ENCODE peak calls at places on chromosomes 12 and 14, in six cellular contexts. One of them, this sample, is unnamed.

GRCh38 chr12:31362759-31363415 is 36.9 kb upstream of the SINHCAF start:
- DNase-seq in astrocyte of the spinal cord: no peak
- DNase-seq in activated CD8-positive, alpha-beta T cell treated with anti-CD3 and anti-CD28 coated beads for 36 hours: peak
- DNase-seq in omental fat pad: no peak
- DNase-seq in BE2C: no peak
- DNase-seq in endothelial cell: no peak
- DNase-seq in this sample: peak

GRCh38 chr14:95442016-95442632 is 74.3 kb downstream of the SYNE3 start:
- DNase-seq in astrocyte of the spinal cord: no peak
- DNase-seq in activated CD8-positive, alpha-beta T cell treated with anti-CD3 and anti-CD28 coated beads for 36 hours: no peak
- DNase-seq in omental fat pad: no peak
- DNase-seq in BE2C: no peak
- DNase-seq in endothelial cell: no peak
- DNase-seq in this sample: no peak

GRCh38 chr12:117090816-117091711 is 8.2 kb downstream of the TESC start:
- DNase-seq in astrocyte of the spinal cord: no peak
- DNase-seq in activated CD8-positive, alpha-beta T cell treated with anti-CD3 and anti-CD28 coated beads for 36 hours: no peak
- DNase-seq in omental fat pad: no peak
- DNase-seq in BE2C: no peak
- DNase-seq in endothelial cell: no peak
- DNase-seq in this sample: no peak

GRCh38 chr14:61573748-61574513 is 121.4 kb upstream of the HIF1A start:
- DNase-seq in astrocyte of the spinal cord: peak
- DNase-seq in activated CD8-positive, alpha-beta T cell treated with anti-CD3 and anti-CD28 coated beads for 36 hours: no peak
- DNase-seq in omental fat pad: no peak
- DNase-seq in BE2C: no peak
- DNase-seq in endothelial cell: no peak
- DNase-seq in this sample: no peak

GRCh38 chr12:42679402-42679801 is 89.9 kb upstream of the PRICKLE1 start:
- DNase-seq in astrocyte of the spinal cord: peak
- DNase-seq in activated CD8-positive, alpha-beta T cell treated with anti-CD3 and anti-CD28 coated beads for 36 hours: no peak
- DNase-seq in omental fat pad: no peak
- DNase-seq in BE2C: no peak
- DNase-seq in endothelial cell: no peak
- DNase-seq in this sample: no peak

GRCh38 chr14:94349276-94349675 is 26.1 kb upstream of the SERPINA6 start:
- DNase-seq in astrocyte of the spinal cord: no peak
- DNase-seq in activated CD8-positive, alpha-beta T cell treated with anti-CD3 and anti-CD28 coated beads for 36 hours: no peak
- DNase-seq in omental fat pad: no peak
- DNase-seq in BE2C: no peak
- DNase-seq in endothelial cell: no peak
- DNase-seq in this sample: no peak

GRCh38 chr12:131087991-131088700 is 134.4 kb downstream of the ADGRD1 start:
- DNase-seq in astrocyte of the spinal cord: no peak
- DNase-seq in activated CD8-positive, alpha-beta T cell treated with anti-CD3 and anti-CD28 coated beads for 36 hours: no peak
- DNase-seq in omental fat pad: no peak
- DNase-seq in BE2C: peak
- DNase-seq in endothelial cell: no peak
- DNase-seq in this sample: no peak

GRCh38 chr12:31353730-31354708 is 28.1 kb upstream of the SINHCAF start:
- DNase-seq in astrocyte of the spinal cord: peak
- DNase-seq in activated CD8-positive, alpha-beta T cell treated with anti-CD3 and anti-CD28 coated beads for 36 hours: no peak
- DNase-seq in omental fat pad: no peak
- DNase-seq in BE2C: no peak
- DNase-seq in endothelial cell: no peak
- DNase-seq in this sample: no peak

GRCh38 chr12:103868215-103868614 is 27.2 kb upstream of the NT5DC3 start:
- DNase-seq in astrocyte of the spinal cord: peak
- DNase-seq in activated CD8-positive, alpha-beta T cell treated with anti-CD3 and anti-CD28 coated beads for 36 hours: no peak
- DNase-seq in omental fat pad: no peak
- DNase-seq in BE2C: no peak
- DNase-seq in endothelial cell: no peak
- DNase-seq in this sample: no peak

GRCh38 chr12:49627752-49628360 is 4.5 kb downstream of the PRPF40B start:
- DNase-seq in astrocyte of the spinal cord: peak
- DNase-seq in activated CD8-positive, alpha-beta T cell treated with anti-CD3 and anti-CD28 coated beads for 36 hours: no peak
- DNase-seq in omental fat pad: no peak
- DNase-seq in BE2C: no peak
- DNase-seq in endothelial cell: no peak
- DNase-seq in this sample: no peak

GRCh38 chr12:104063712-104064030 is 660 bp upstream of the HCFC2 start:
- DNase-seq in astrocyte of the spinal cord: peak
- DNase-seq in activated CD8-positive, alpha-beta T cell treated with anti-CD3 and anti-CD28 coated beads for 36 hours: peak
- DNase-seq in omental fat pad: no peak
- DNase-seq in BE2C: no peak
- DNase-seq in endothelial cell: peak
- DNase-seq in this sample: no peak

GRCh38 chr12:24408305-24408704 is 458.8 kb upstream of the SOX5 start:
- DNase-seq in astrocyte of the spinal cord: no peak
- DNase-seq in activated CD8-positive, alpha-beta T cell treated with anti-CD3 and anti-CD28 coated beads for 36 hours: peak
- DNase-seq in omental fat pad: no peak
- DNase-seq in BE2C: no peak
- DNase-seq in endothelial cell: no peak
- DNase-seq in this sample: no peak

GRCh38 chr14:68939893-68940613 is 39.0 kb downstream of the ACTN1 start:
- DNase-seq in astrocyte of the spinal cord: peak
- DNase-seq in activated CD8-positive, alpha-beta T cell treated with anti-CD3 and anti-CD28 coated beads for 36 hours: peak
- DNase-seq in omental fat pad: no peak
- DNase-seq in BE2C: peak
- DNase-seq in endothelial cell: no peak
- DNase-seq in this sample: no peak

GRCh38 chr12:23230899-23231298 is 605.9 kb downstream of the ETNK1 start:
- DNase-seq in astrocyte of the spinal cord: no peak
- DNase-seq in activated CD8-positive, alpha-beta T cell treated with anti-CD3 and anti-CD28 coated beads for 36 hours: no peak
- DNase-seq in omental fat pad: no peak
- DNase-seq in BE2C: no peak
- DNase-seq in endothelial cell: no peak
- DNase-seq in this sample: no peak

GRCh38 chr12:27272375-27273028 is 28.4 kb downstream of the STK38L start:
- DNase-seq in astrocyte of the spinal cord: no peak
- DNase-seq in activated CD8-positive, alpha-beta T cell treated with anti-CD3 and anti-CD28 coated beads for 36 hours: no peak
- DNase-seq in omental fat pad: no peak
- DNase-seq in BE2C: no peak
- DNase-seq in endothelial cell: no peak
- DNase-seq in this sample: no peak

GRCh38 chr12:113238309-113238708 is 17.0 kb downstream of the TPCN1 start:
- DNase-seq in astrocyte of the spinal cord: no peak
- DNase-seq in activated CD8-positive, alpha-beta T cell treated with anti-CD3 and anti-CD28 coated beads for 36 hours: no peak
- DNase-seq in omental fat pad: no peak
- DNase-seq in BE2C: no peak
- DNase-seq in endothelial cell: no peak
- DNase-seq in this sample: no peak

GRCh38 chr12:108157856-108158255 is 28.8 kb downstream of the WSCD2 start:
- DNase-seq in astrocyte of the spinal cord: no peak
- DNase-seq in activated CD8-positive, alpha-beta T cell treated with anti-CD3 and anti-CD28 coated beads for 36 hours: no peak
- DNase-seq in omental fat pad: no peak
- DNase-seq in BE2C: no peak
- DNase-seq in endothelial cell: no peak
- DNase-seq in this sample: no peak

GRCh38 chr12:53113951-53114350 is 10.7 kb downstream of the SOAT2 start:
- DNase-seq in astrocyte of the spinal cord: no peak
- DNase-seq in activated CD8-positive, alpha-beta T cell treated with anti-CD3 and anti-CD28 coated beads for 36 hours: no peak
- DNase-seq in omental fat pad: no peak
- DNase-seq in BE2C: no peak
- DNase-seq in endothelial cell: no peak
- DNase-seq in this sample: no peak

GRCh38 chr12:69027411-69027811 is 94.4 kb upstream of the CPM start:
- DNase-seq in astrocyte of the spinal cord: peak
- DNase-seq in activated CD8-positive, alpha-beta T cell treated with anti-CD3 and anti-CD28 coated beads for 36 hours: no peak
- DNase-seq in omental fat pad: no peak
- DNase-seq in BE2C: no peak
- DNase-seq in endothelial cell: no peak
- DNase-seq in this sample: no peak

GRCh38 chr14:103105580-103106168 is 11.1 kb downstream of the EXOC3L4 start:
- DNase-seq in astrocyte of the spinal cord: no peak
- DNase-seq in activated CD8-positive, alpha-beta T cell treated with anti-CD3 and anti-CD28 coated beads for 36 hours: peak
- DNase-seq in omental fat pad: no peak
- DNase-seq in BE2C: no peak
- DNase-seq in endothelial cell: no peak
- DNase-seq in this sample: peak
- TF ChIP-seq CTCF in astrocyte of the spinal cord: no peak
- TF ChIP-seq CTCF in activated CD8-positive, alpha-beta T cell treated with anti-CD3 and anti-CD28 coated beads for 36 hours: no peak
- TF ChIP-seq CTCF in omental fat pad: no peak
- TF ChIP-seq CTCF in BE2C: peak
- TF ChIP-seq CTCF in endothelial cell: no peak
- TF ChIP-seq CTCF in this sample: peak

GRCh38 chr14:58881433-58881832 is 243.7 kb downstream of the DACT1 start:
- DNase-seq in astrocyte of the spinal cord: no peak
- DNase-seq in activated CD8-positive, alpha-beta T cell treated with anti-CD3 and anti-CD28 coated beads for 36 hours: no peak
- DNase-seq in omental fat pad: no peak
- DNase-seq in BE2C: no peak
- DNase-seq in endothelial cell: no peak
- DNase-seq in this sample: no peak

GRCh38 chr14:58878740-58879139 is 241.0 kb downstream of the DACT1 start:
- DNase-seq in astrocyte of the spinal cord: no peak
- DNase-seq in activated CD8-positive, alpha-beta T cell treated with anti-CD3 and anti-CD28 coated beads for 36 hours: no peak
- DNase-seq in omental fat pad: no peak
- DNase-seq in BE2C: no peak
- DNase-seq in endothelial cell: no peak
- DNase-seq in this sample: no peak

GRCh38 chr14:58882577-58883018 is 244.8 kb downstream of the DACT1 start:
- DNase-seq in astrocyte of the spinal cord: peak
- DNase-seq in activated CD8-positive, alpha-beta T cell treated with anti-CD3 and anti-CD28 coated beads for 36 hours: no peak
- DNase-seq in omental fat pad: no peak
- DNase-seq in BE2C: peak
- DNase-seq in endothelial cell: no peak
- DNase-seq in this sample: no peak

GRCh38 chr14:58887931-58888330 is 250.2 kb downstream of the DACT1 start:
- DNase-seq in astrocyte of the spinal cord: no peak
- DNase-seq in activated CD8-positive, alpha-beta T cell treated with anti-CD3 and anti-CD28 coated beads for 36 hours: no peak
- DNase-seq in omental fat pad: no peak
- DNase-seq in BE2C: no peak
- DNase-seq in endothelial cell: no peak
- DNase-seq in this sample: no peak

DNA sequence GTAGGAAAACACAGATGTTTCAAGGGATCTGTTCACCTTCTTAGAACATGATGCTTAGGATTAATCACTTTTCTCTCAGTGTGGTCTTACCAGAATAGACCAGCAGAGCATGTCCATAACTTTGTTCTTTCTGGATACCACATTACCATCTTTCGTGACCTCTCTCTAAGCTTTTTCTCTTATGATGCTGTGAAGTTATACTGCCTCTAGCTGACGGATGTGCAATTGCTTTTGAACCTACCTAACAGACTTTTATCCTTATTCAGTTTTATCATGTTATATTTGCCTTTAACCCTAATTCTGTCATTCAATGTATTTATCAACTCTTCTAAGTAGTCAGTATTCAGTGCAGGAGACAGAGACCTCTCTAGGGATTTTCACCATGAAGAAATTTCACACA is 246.7 kb downstream of the DACT1 start:
- DNase-seq in astrocyte of the spinal cord: no peak
- DNase-seq in activated CD8-positive, alpha-beta T cell treated with anti-CD3 and anti-CD28 coated beads for 36 hours: no peak
- DNase-seq in omental fat pad: no peak
- DNase-seq in BE2C: no peak
- DNase-seq in endothelial cell: no peak
- DNase-seq in this sample: no peak
- TF ChIP-seq CTCF in astrocyte of the spinal cord: no peak
- TF ChIP-seq CTCF in activated CD8-positive, alpha-beta T cell treated with anti-CD3 and anti-CD28 coated beads for 36 hours: no peak
- TF ChIP-seq CTCF in omental fat pad: no peak
- TF ChIP-seq CTCF in BE2C: peak
- TF ChIP-seq CTCF in endothelial cell: peak
- TF ChIP-seq CTCF in this sample: peak

GRCh38 chr14:46661728-46662127 is 10.1 kb upstream of the RPL10L start:
- DNase-seq in astrocyte of the spinal cord: no peak
- DNase-seq in activated CD8-positive, alpha-beta T cell treated with anti-CD3 and anti-CD28 coated beads for 36 hours: no peak
- DNase-seq in omental fat pad: no peak
- DNase-seq in BE2C: peak
- DNase-seq in endothelial cell: no peak
- DNase-seq in this sample: no peak
- TF ChIP-seq CTCF in astrocyte of the spinal cord: peak
- TF ChIP-seq CTCF in activated CD8-positive, alpha-beta T cell treated with anti-CD3 and anti-CD28 coated beads for 36 hours: no peak
- TF ChIP-seq CTCF in omental fat pad: no peak
- TF ChIP-seq CTCF in BE2C: peak
- TF ChIP-seq CTCF in endothelial cell: peak
- TF ChIP-seq CTCF in this sample: peak

GRCh38 chr14:39581474-39581873 is 149.2 kb upstream of the FBXO33 start:
- DNase-seq in astrocyte of the spinal cord: peak
- DNase-seq in activated CD8-positive, alpha-beta T cell treated with anti-CD3 and anti-CD28 coated beads for 36 hours: no peak
- DNase-seq in omental fat pad: no peak
- DNase-seq in BE2C: no peak
- DNase-seq in endothelial cell: no peak
- DNase-seq in this sample: no peak
- TF ChIP-seq CTCF in astrocyte of the spinal cord: peak
- TF ChIP-seq CTCF in activated CD8-positive, alpha-beta T cell treated with anti-CD3 and anti-CD28 coated beads for 36 hours: peak
- TF ChIP-seq CTCF in omental fat pad: no peak
- TF ChIP-seq CTCF in BE2C: no peak
- TF ChIP-seq CTCF in endothelial cell: no peak
- TF ChIP-seq CTCF in this sample: peak

DNA sequence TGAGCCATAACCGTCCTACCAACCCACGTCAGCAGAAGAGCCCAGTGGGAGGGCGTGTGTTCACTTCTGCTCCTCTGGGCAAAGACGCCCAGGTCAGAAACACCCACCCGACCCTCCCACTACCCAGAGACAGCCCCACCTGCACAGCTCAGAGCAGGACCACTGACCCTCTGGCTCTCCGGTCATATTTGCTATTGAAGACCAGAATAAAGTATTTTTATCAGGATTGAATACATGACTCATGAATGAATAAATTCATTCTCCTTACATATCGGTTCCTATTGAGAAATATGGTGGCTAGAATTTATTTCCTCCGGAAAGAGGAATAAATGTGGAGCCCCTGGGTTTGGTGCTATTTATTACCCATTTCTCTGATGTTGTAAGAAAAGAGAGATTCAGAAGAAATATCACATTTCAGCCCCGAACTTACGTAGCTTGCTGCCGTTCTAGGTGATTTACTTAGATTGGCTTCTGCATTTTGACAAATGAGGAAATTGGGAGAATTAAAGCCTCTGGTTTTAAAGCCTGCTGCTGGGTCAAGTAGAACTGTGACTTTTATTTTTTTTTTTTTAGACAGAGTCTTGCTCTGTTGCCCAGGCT is 36.4 kb upstream of the P2RX7 start:
- DNase-seq in astrocyte of the spinal cord: no peak
- DNase-seq in activated CD8-positive, alpha-beta T cell treated with anti-CD3 and anti-CD28 coated beads for 36 hours: no peak
- DNase-seq in omental fat pad: no peak
- DNase-seq in BE2C: no peak
- DNase-seq in endothelial cell: no peak
- DNase-seq in this sample: no peak
- TF ChIP-seq CTCF in astrocyte of the spinal cord: no peak
- TF ChIP-seq CTCF in activated CD8-positive, alpha-beta T cell treated with anti-CD3 and anti-CD28 coated beads for 36 hours: peak
- TF ChIP-seq CTCF in omental fat pad: no peak
- TF ChIP-seq CTCF in BE2C: no peak
- TF ChIP-seq CTCF in endothelial cell: peak
- TF ChIP-seq CTCF in this sample: no peak

DNA sequence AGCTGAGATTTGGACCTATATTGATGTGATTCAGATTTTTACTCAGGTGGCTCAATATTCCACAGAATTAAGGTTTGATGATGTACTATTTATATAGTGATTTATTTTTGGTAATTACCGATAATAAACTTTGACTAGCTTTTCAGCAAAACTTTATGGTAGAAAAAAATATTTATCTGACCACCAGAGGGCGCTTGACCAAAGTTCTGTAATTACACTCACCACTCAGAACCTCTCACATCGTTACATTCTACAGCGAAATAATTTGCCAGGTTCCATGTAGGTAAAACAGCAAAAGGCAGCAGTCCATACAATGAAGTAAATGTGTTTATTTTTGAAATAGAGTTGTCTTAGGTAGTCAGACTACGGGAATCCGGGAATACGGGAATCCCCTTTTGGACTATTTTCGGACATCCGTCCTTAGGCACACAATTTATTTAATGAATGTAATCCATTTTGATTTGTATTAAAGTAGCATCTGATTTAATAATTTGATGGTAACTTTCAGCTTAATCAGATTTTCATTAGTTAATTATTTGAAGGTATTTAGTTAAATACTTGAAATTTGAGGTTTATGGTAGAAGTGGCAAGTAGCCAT is 143.0 kb upstream of the DDHD1 start:
- DNase-seq in astrocyte of the spinal cord: peak
- DNase-seq in activated CD8-positive, alpha-beta T cell treated with anti-CD3 and anti-CD28 coated beads for 36 hours: peak
- DNase-seq in omental fat pad: no peak
- DNase-seq in BE2C: no peak
- DNase-seq in endothelial cell: peak
- DNase-seq in this sample: peak
- TF ChIP-seq CTCF in astrocyte of the spinal cord: no peak
- TF ChIP-seq CTCF in activated CD8-positive, alpha-beta T cell treated with anti-CD3 and anti-CD28 coated beads for 36 hours: peak
- TF ChIP-seq CTCF in omental fat pad: no peak
- TF ChIP-seq CTCF in BE2C: peak
- TF ChIP-seq CTCF in endothelial cell: peak
- TF ChIP-seq CTCF in this sample: peak